ENCODE peak calls at places on chromosomes 5 and 9, in five cellular contexts. One of them, this sample, is unnamed.

GRCh38 chr5:135253601-135254165 is 145.3 kb downstream of the MACROH2A1 start:
- DNase-seq in ELF-1: no peak
- DNase-seq in A172: no peak
- DNase-seq in IMR-90: no peak
- DNase-seq in HFFc6: peak
- DNase-seq in this sample: no peak

GRCh38 chr9:134594376-134594941 is 47.1 kb upstream of the COL5A1 start:
- DNase-seq in HFFc6: no peak
- DNase-seq in IMR-90: no peak
- DNase-seq in A172: no peak
- DNase-seq in ELF-1: no peak
- DNase-seq in this sample: no peak

GRCh38 chr5:149907828-149908227 is 36.8 kb downstream of the PDE6A start:
- DNase-seq in IMR-90: no peak
- DNase-seq in ELF-1: no peak
- DNase-seq in A172: no peak
- DNase-seq in HFFc6: no peak
- DNase-seq in this sample: no peak

GRCh38 chr9:126673689-126674364 is 60.1 kb downstream of the LMX1B start:
- DNase-seq in IMR-90: peak
- DNase-seq in A172: peak
- DNase-seq in HFFc6: no peak
- DNase-seq in ELF-1: peak
- DNase-seq in this sample: peak

GRCh38 chr9:134055981-134056461 is 11.8 kb downstream of the BRD3 start:
- DNase-seq in ELF-1: no peak
- DNase-seq in HFFc6: peak
- DNase-seq in IMR-90: peak
- DNase-seq in A172: peak
- DNase-seq in this sample: peak

GRCh38 chr9:127763918-127764384 is 14.5 kb downstream of the SH2D3C start:
- DNase-seq in ELF-1: peak
- DNase-seq in HFFc6: no peak
- DNase-seq in A172: peak
- DNase-seq in IMR-90: no peak
- DNase-seq in this sample: peak

GRCh38 chr9:76216161-76216649 is 178.0 kb downstream of the RFK start:
- DNase-seq in IMR-90: peak
- DNase-seq in ELF-1: no peak
- DNase-seq in HFFc6: peak
- DNase-seq in A172: peak
- DNase-seq in this sample: no peak

GRCh38 chr5:161105563-161105962 is 253.6 kb upstream of the ATP10B start:
- DNase-seq in A172: no peak
- DNase-seq in ELF-1: no peak
- DNase-seq in IMR-90: no peak
- DNase-seq in HFFc6: no peak
- DNase-seq in this sample: no peak

GRCh38 chr9:3088166-3088702 is 244.3 kb upstream of the PUM3 start:
- DNase-seq in A172: no peak
- DNase-seq in ELF-1: peak
- DNase-seq in HFFc6: no peak
- DNase-seq in IMR-90: no peak
- DNase-seq in this sample: no peak

GRCh38 chr9:4887556-4887955 is 94.8 kb downstream of the RCL1 start:
- DNase-seq in HFFc6: peak
- DNase-seq in ELF-1: no peak
- DNase-seq in IMR-90: peak
- DNase-seq in A172: no peak
- DNase-seq in this sample: no peak

GRCh38 chr5:133112026-133112660 is 60.3 kb downstream of the HSPA4 start:
- DNase-seq in ELF-1: no peak
- DNase-seq in IMR-90: no peak
- DNase-seq in HFFc6: no peak
- DNase-seq in A172: no peak
- DNase-seq in this sample: no peak

GRCh38 chr5:141338538-141339306 is at the start of gene PCDHGA2:
- DNase-seq in IMR-90: peak
- DNase-seq in ELF-1: peak
- DNase-seq in HFFc6: peak
- DNase-seq in A172: peak
- DNase-seq in this sample: no peak

GRCh38 chr5:52605317-52605991 is 182.3 kb upstream of the ITGA1 start:
- DNase-seq in A172: no peak
- DNase-seq in IMR-90: no peak
- DNase-seq in ELF-1: no peak
- DNase-seq in HFFc6: no peak
- DNase-seq in this sample: no peak

GRCh38 chr5:169803077-169803981 is 166.3 kb downstream of the DOCK2 start:
- DNase-seq in ELF-1: peak
- DNase-seq in HFFc6: peak
- DNase-seq in A172: peak
- DNase-seq in IMR-90: peak
- DNase-seq in this sample: no peak

GRCh38 chr5:161051920-161052500 is 200.0 kb upstream of the ATP10B start:
- DNase-seq in HFFc6: no peak
- DNase-seq in A172: no peak
- DNase-seq in IMR-90: no peak
- DNase-seq in ELF-1: no peak
- DNase-seq in this sample: no peak

GRCh38 chr5:112084149-112084548 is 327.2 kb upstream of the NREP start:
- DNase-seq in IMR-90: peak
- DNase-seq in A172: no peak
- DNase-seq in HFFc6: no peak
- DNase-seq in ELF-1: no peak
- DNase-seq in this sample: no peak

GRCh38 chr5:125199968-125200841 is 453.8 kb upstream of the ZNF608 start:
- DNase-seq in ELF-1: peak
- DNase-seq in HFFc6: no peak
- DNase-seq in A172: no peak
- DNase-seq in IMR-90: no peak
- DNase-seq in this sample: peak

GRCh38 chr5:162786234-162786633 is 651.2 kb upstream of the CCNG1 start:
- DNase-seq in IMR-90: no peak
- DNase-seq in HFFc6: no peak
- DNase-seq in A172: no peak
- DNase-seq in ELF-1: no peak
- DNase-seq in this sample: peak

GRCh38 chr9:112764837-112765236 is 14.3 kb downstream of the SNX30 start:
- DNase-seq in IMR-90: no peak
- DNase-seq in ELF-1: peak
- DNase-seq in A172: no peak
- DNase-seq in HFFc6: no peak
- DNase-seq in this sample: no peak

GRCh38 chr9:89988458-89988857 is 383.6 kb downstream of the GADD45G start:
- DNase-seq in IMR-90: peak
- DNase-seq in ELF-1: no peak
- DNase-seq in A172: no peak
- DNase-seq in HFFc6: no peak
- DNase-seq in this sample: no peak

GRCh38 chr9:86660146-86660545 is 287.2 kb downstream of the GAS1 start:
- DNase-seq in HFFc6: peak
- DNase-seq in ELF-1: no peak
- DNase-seq in A172: peak
- DNase-seq in IMR-90: peak
- DNase-seq in this sample: no peak